ENCODE peak calls at places on chromosome 3, in five cellular contexts. M, K, S, W and T are unnamed samples.

GRCh38 chr3:45988804-45989203 is 6.8 kb downstream of the FYCO1 start:
- DNase-seq in M (no peak), K (no peak), S (no peak), W (no peak), T (no peak)

GRCh38 chr3:31226331-31226730 is 306.4 kb upstream of the STT3B start:
- DNase-seq in M (no peak), K (no peak), S (no peak), W (no peak), T (no peak)

GRCh38 chr3:12193485-12194165 is 34.9 kb upstream of the TIMP4 start:
- DNase-seq in M (peak), K (peak), S (no peak), W (peak), T (no peak)

GRCh38 chr3:50322386-50323091 is at the start of gene HYAL2:
- DNase-seq in M (no peak), K (no peak), S (no peak), W (peak), T (no peak)

GRCh38 chr3:59451041-59451763 is 401.4 kb upstream of the CFAP20DC start:
- DNase-seq in M (peak), K (no peak), S (no peak), W (peak), T (no peak)

GRCh38 chr3:16462679-16463078 is 50.8 kb downstream of the RFTN1 start:
- DNase-seq in M (no peak), K (no peak), S (no peak), W (no peak), T (no peak)

GRCh38 chr3:186932281-186933181 is 2.2 kb downstream of the ST6GAL1 start:
- DNase-seq in M (no peak), K (no peak), S (no peak), W (no peak), T (no peak)

GRCh38 chr3:20648294-20648693 is 462.3 kb upstream of the SGO1 start:
- DNase-seq in M (no peak), K (peak), S (no peak), W (no peak), T (no peak)

GRCh38 chr3:141375381-141376301 is 7.3 kb downstream of the ZBTB38 start:
- DNase-seq in M (no peak), K (no peak), S (no peak), W (no peak), T (no peak)

GRCh38 chr3:149319750-149320149 is 13.7 kb downstream of the TM4SF18 start:
- DNase-seq in M (no peak), K (no peak), S (no peak), W (no peak), T (no peak)

GRCh38 chr3:134350861-134351311 is 23.4 kb downstream of the AMOTL2 start:
- DNase-seq in M (peak), K (no peak), S (no peak), W (peak), T (no peak)

GRCh38 chr3:98763076-98763475 is at the start of gene ST3GAL6:
- DNase-seq in M (peak), K (no peak), S (no peak), W (peak), T (no peak)

GRCh38 chr3:13072239-13073041 is 789 bp downstream of the IQSEC1 start:
- DNase-seq in M (no peak), K (no peak), S (no peak), W (no peak), T (no peak)